ENCODE peak calls at places on chromosomes 7 and 10, in nine cellular contexts. U, Y, D, V, W, I, N, J and C are unnamed samples. For H3K27me3, the result is how much of the 10 kb centered on the place peaks cover.

GRCh38 chr7:55117286-55117685 is 98.5 kb downstream of the EGFR start:
- DNase-seq in U (no peak), Y (no peak), D (no peak), V (no peak), W (no peak), I (no peak), N (no peak), J (no peak), C (no peak)

GRCh38 chr10:17444062-17444714 is 10.2 kb downstream of the ST8SIA6 start:
- DNase-seq in U (no peak), Y (no peak), D (no peak), V (peak), W (no peak), I (no peak), N (no peak), J (peak), C (no peak)

GRCh38 chr7:13827716-13828115 is 161.8 kb downstream of the ETV1 start:
- DNase-seq in U (no peak), Y (no peak), D (no peak), V (peak), W (no peak), I (no peak), N (no peak), J (no peak), C (no peak)

GRCh38 chr7:80432166-80432565 is 79.7 kb downstream of the GNAT3 start:
- DNase-seq in U (no peak), Y (no peak), D (no peak), V (no peak), W (no peak), I (no peak), N (no peak), J (no peak), C (no peak)

GRCh38 chr10:49350856-49351532 is 44.9 kb downstream of the DRGX start:
- DNase-seq in U (no peak), Y (no peak), D (no peak), V (no peak), W (no peak), I (no peak), N (no peak), J (no peak), C (no peak)

GRCh38 chr7:66110861-66111260 is 3.8 kb upstream of the CRCP start:
- DNase-seq in U (no peak), Y (no peak), D (no peak), V (peak), W (no peak), I (no peak), N (no peak), J (no peak), C (no peak)

GRCh38 chr7:452230-452751 is 67.4 kb downstream of the PDGFA start:
- DNase-seq in U (no peak), Y (peak), D (no peak), V (peak), W (no peak), I (no peak), N (no peak), J (no peak), C (no peak)

GRCh38 chr10:71750124-71750841 is 23.0 kb downstream of the VSIR start:
- DNase-seq in U (no peak), Y (no peak), D (no peak), V (no peak), W (no peak), I (no peak), N (no peak), J (no peak), C (no peak)

GRCh38 chr10:93612237-93612636 is at the start of gene PDE6C:
- DNase-seq in U (no peak), Y (no peak), D (no peak), V (no peak), W (no peak), I (no peak), N (no peak), J (no peak), C (no peak)

GRCh38 chr7:123505221-123505620 is 29.2 kb downstream of the IQUB start:
- DNase-seq in U (no peak), Y (no peak), D (no peak), V (no peak), W (no peak), I (no peak), N (no peak), J (no peak), C (no peak)

GRCh38 chr7:137453356-137453755 is 109.8 kb upstream of the PTN start:
- DNase-seq in U (no peak), Y (no peak), D (no peak), V (no peak), W (no peak), I (no peak), N (no peak), J (no peak), C (no peak)

GRCh38 chr10:6260843-6261242 is 58.1 kb downstream of the PFKFB3 start:
- DNase-seq in U (no peak), Y (no peak), D (no peak), V (no peak), W (no peak), I (no peak), N (no peak), J (no peak), C (no peak)

GRCh38 chr10:6988654-6989053 is 408.6 kb upstream of the PRKCQ start:
- DNase-seq in U (no peak), Y (no peak), D (no peak), V (no peak), W (no peak), I (no peak), N (no peak), J (no peak), C (no peak)

GRCh38 chr7:119685906-119686305 is 587.1 kb upstream of the KCND2 start:
- DNase-seq in U (no peak), Y (no peak), D (no peak), V (no peak), W (no peak), I (no peak), N (no peak), J (no peak), C (peak)

GRCh38 chr7:39392151-39392550 is 174.1 kb upstream of the YAE1 start:
- DNase-seq in U (no peak), Y (no peak), D (no peak), V (no peak), W (no peak), I (no peak), N (no peak), J (no peak), C (no peak)

GRCh38 chr7:105364748-105365147 is 24.0 kb downstream of the SRPK2 start:
- DNase-seq in U (no peak), Y (no peak), D (no peak), V (no peak), W (no peak), I (no peak), N (no peak), J (peak), C (no peak)

GRCh38 chr10:856405-857157 is 74.9 kb downstream of the LARP4B start:
- DNase-seq in U (no peak), Y (no peak), D (no peak), V (no peak), W (no peak), I (no peak), N (no peak), J (no peak), C (no peak)

GRCh38 chr10:63628526-63629362 is 107.5 kb downstream of the REEP3 start:
- DNase-seq in U (peak), Y (peak), D (peak), V (peak), W (peak), I (peak), N (peak), J (peak), C (peak)

GRCh38 chr10:126839094-126839761 is 66.0 kb upstream of the DOCK1 start:
- DNase-seq in U (no peak), Y (no peak), D (no peak), V (no peak), W (no peak), I (no peak), N (peak), J (no peak), C (peak)

GRCh38 chr10:58898854-58899573 is 277.4 kb upstream of the PHYHIPL start:
- DNase-seq in U (no peak), Y (no peak), D (no peak), V (no peak), W (no peak), I (no peak), N (no peak), J (no peak), C (no peak)

GRCh38 chr7:116810267-116811116 is 51.9 kb upstream of the CAPZA2 start:
- DNase-seq in U (no peak), Y (no peak), D (no peak), V (no peak), W (no peak), I (no peak), N (no peak), J (peak), C (no peak)

GRCh38 chr7:93890464-93891068 is at the start of gene TFPI2:
- DNase-seq in U (peak), Y (peak), D (peak), V (peak), W (peak), I (peak), N (peak), J (peak), C (no peak)

GRCh38 chr7:1144269-1144771 is 15.7 kb downstream of the ZFAND2A start:
- DNase-seq in U (peak), Y (no peak), D (no peak), V (peak), W (peak), I (no peak), N (peak), J (peak), C (peak)

GRCh38 chr10:99926925-99927718 is 82.6 kb downstream of the DNMBP start:
- DNase-seq in U (peak), Y (peak), D (no peak), V (peak), W (peak), I (no peak), N (no peak), J (peak), C (no peak)

GRCh38 chr7:15906436-15906835 is 220.0 kb upstream of the MEOX2 start:
- DNase-seq in U (no peak), Y (no peak), D (peak), V (no peak), W (no peak), I (no peak), N (peak), J (no peak), C (no peak)

GRCh38 chr10:23172429-23172828 is 19.7 kb upstream of the PTF1A start:
- DNase-seq in U (no peak), Y (no peak), D (no peak), V (no peak), W (no peak), I (no peak), N (no peak), J (no peak), C (no peak)
- H3K27me3 ChIP-seq in U (under half), Y (under half), D (half or more), V (under half), W (half or more), I (half or more), N (half or more), J (under half), C (under half)

DNA sequence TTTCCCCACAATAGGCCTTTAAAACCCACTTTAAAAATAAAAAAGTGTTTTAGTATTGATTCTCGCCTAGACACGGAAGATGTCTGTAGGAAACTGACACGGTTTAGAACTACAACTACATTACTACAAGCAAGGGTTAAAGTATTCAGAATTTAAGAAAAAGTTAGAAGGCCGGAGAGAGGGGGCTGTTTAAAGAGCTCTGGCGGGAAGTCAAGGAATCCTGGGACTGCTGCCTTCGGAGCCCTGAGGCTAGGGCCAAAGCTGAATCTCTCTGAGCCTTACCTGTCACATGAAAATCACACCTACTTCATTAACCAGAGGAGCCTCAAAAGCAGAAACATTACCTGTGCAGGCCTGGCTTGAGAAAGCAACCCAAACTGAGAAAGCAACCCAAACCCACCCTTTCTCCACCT is 11.9 kb upstream of the DLX6 start:
- DNase-seq in U (no peak), Y (no peak), D (no peak), V (no peak), W (no peak), I (no peak), N (no peak), J (no peak), C (no peak)
- H3K27me3 ChIP-seq in U (under half), Y (half or more), D (half or more), V (half or more), W (half or more), I (half or more), N (half or more), J (half or more), C (half or more)

GRCh38 chr10:101231912-101232689 is 2.8 kb upstream of the LBX1 start:
- DNase-seq in U (no peak), Y (no peak), D (no peak), V (no peak), W (no peak), I (no peak), N (no peak), J (no peak), C (no peak)

GRCh38 chr10:101233443-101233842 is 4.2 kb upstream of the LBX1 start:
- DNase-seq in U (no peak), Y (no peak), D (no peak), V (no peak), W (no peak), I (no peak), N (no peak), J (no peak), C (no peak)

GRCh38 chr10:101234333-101234732 is 5.1 kb upstream of the LBX1 start:
- DNase-seq in U (no peak), Y (no peak), D (no peak), V (no peak), W (no peak), I (no peak), N (no peak), J (no peak), C (no peak)

GRCh38 chr10:101235766-101236165 is 6.5 kb upstream of the LBX1 start:
- DNase-seq in U (no peak), Y (no peak), D (no peak), V (no peak), W (no peak), I (no peak), N (no peak), J (no peak), C (no peak)

DNA sequence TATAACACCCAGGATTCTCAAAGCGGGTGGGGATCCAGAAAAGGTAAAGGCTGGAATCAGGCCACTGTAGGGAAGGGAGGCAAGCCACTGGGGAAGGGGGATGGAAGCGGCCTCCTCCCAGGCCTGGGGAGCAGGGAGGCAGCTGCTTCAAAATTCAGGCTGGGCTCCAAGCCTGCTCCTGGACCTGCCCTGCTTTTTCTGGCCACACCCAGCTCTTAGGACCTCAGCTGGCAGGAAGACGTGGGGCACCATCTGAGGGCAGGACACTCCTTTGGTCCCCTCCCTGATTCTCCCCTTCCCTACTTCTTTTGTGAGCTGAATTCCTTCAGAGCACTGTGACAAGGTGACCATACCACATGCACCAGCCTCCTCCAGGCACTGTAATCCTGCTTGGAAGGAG is 4.6 kb upstream of the LBX1 start:
- DNase-seq in U (no peak), Y (no peak), D (no peak), V (no peak), W (no peak), I (no peak), N (no peak), J (no peak), C (no peak)
- H3K27me3 ChIP-seq in U (half or more), Y (under half), D (half or more), V (half or more), W (half or more), I (half or more), N (half or more), J (half or more), C (half or more)

GRCh38 chr7:157682064-157682945 is 345.5 kb downstream of the DNAJB6 start:
- DNase-seq in U (no peak), Y (no peak), D (peak), V (no peak), W (no peak), I (no peak), N (no peak), J (no peak), C (no peak)

GRCh38 chr7:157684596-157685429 is 348.0 kb downstream of the DNAJB6 start:
- DNase-seq in U (no peak), Y (no peak), D (peak), V (peak), W (no peak), I (peak), N (no peak), J (no peak), C (no peak)

GRCh38 chr7:157684157-157684595 is 347.4 kb downstream of the DNAJB6 start:
- DNase-seq in U (no peak), Y (no peak), D (peak), V (peak), W (no peak), I (peak), N (no peak), J (no peak), C (no peak)

GRCh38 chr7:157682946-157683239 is 346.1 kb downstream of the DNAJB6 start:
- DNase-seq in U (no peak), Y (no peak), D (peak), V (no peak), W (no peak), I (no peak), N (no peak), J (no peak), C (no peak)

GRCh38 chr7:157683251-157684156 is 346.7 kb downstream of the DNAJB6 start:
- DNase-seq in U (no peak), Y (no peak), D (peak), V (peak), W (no peak), I (peak), N (no peak), J (no peak), C (no peak)
- H3K27me3 ChIP-seq in U (under half), Y (under half), D (half or more), V (under half), W (half or more), I (under half), N (half or more), J (half or more), C (under half)

GRCh38 chr7:156178857-156179256 is 366.6 kb upstream of the SHH start:
- DNase-seq in U (no peak), Y (no peak), D (peak), V (no peak), W (no peak), I (no peak), N (no peak), J (no peak), C (peak)
- H3K27me3 ChIP-seq in U (under half), Y (under half), D (under half), V (under half), W (under half), I (under half), N (under half), J (under half), C (under half)